ENCODE peak calls at places on chromosome 14, in seven cellular contexts. Z is DMS153; A is activated CD4-positive, alpha-beta T cell treated with anti-CD3 and anti-CD28 coated beads, Interleukin-2, amount 50 U/mL, for 48 hours; H is NCI-H1092 treated with DMSO at 0.1 percent for 48 hours; Y is upper lobe of right lung; D is MV-4-11; K is MG63. N is an unnamed sample.

GRCh38 chr14:102262894-102263462 is 42.0 kb downstream of the MOK start:
- DNase-seq in Z (peak; percentile 26), A (no peak), H (no peak), Y (no peak), D (no peak), K (no peak), N (peak; percentile 85)

GRCh38 chr14:61700104-61700886 is 5.0 kb downstream of the HIF1A start:
- DNase-seq in Z (no peak), A (no peak), H (no peak), Y (no peak), D (no peak), K (no peak), N (peak; percentile 28)

GRCh38 chr14:89845346-89845745 is 109.2 kb downstream of the EFCAB11 start:
- DNase-seq in Z (no peak), A (no peak), H (no peak), Y (no peak), D (no peak), K (no peak), N (no peak)

GRCh38 chr14:52355016-52355430 is 40.9 kb downstream of the PTGER2 start:
- DNase-seq in Z (no peak), A (no peak), H (no peak), Y (no peak), D (peak; percentile 76), K (peak; percentile 51), N (peak; percentile 28)

GRCh38 chr14:68042591-68043210 is 223.1 kb downstream of the RAD51B start:
- DNase-seq in Z (no peak), A (no peak), H (peak; percentile 24), Y (no peak), D (no peak), K (peak; percentile 29), N (peak; percentile 77)

GRCh38 chr14:67263499-67264149 is 22.4 kb downstream of the PALS1 start:
- DNase-seq in Z (no peak), A (no peak), H (no peak), Y (no peak), D (no peak), K (no peak), N (peak; percentile 72)

GRCh38 chr14:100577986-100578431 is 9.2 kb downstream of the BEGAIN start:
- DNase-seq in Z (no peak), A (no peak), H (no peak), Y (peak; percentile 29), D (no peak), K (no peak), N (no peak)

GRCh38 chr14:35438910-35439713 is 34.6 kb upstream of the NFKBIA start:
- DNase-seq in Z (no peak), A (no peak), H (peak; percentile 20), Y (no peak), D (no peak), K (no peak), N (peak; percentile 12)

GRCh38 chr14:99737451-99737951 is 53.4 kb downstream of the CYP46A1 start:
- DNase-seq in Z (no peak), A (no peak), H (no peak), Y (peak; percentile 85), D (no peak), K (no peak), N (peak; percentile 53)

GRCh38 chr14:66496188-66496807 is 10.1 kb downstream of the CCDC196 start:
- DNase-seq in Z (no peak), A (no peak), H (no peak), Y (no peak), D (no peak), K (no peak), N (no peak)

GRCh38 chr14:52835122-52835903 is 43.9 kb upstream of the GNPNAT1 start:
- DNase-seq in Z (peak; percentile 74), A (no peak), H (peak; percentile 33), Y (no peak), D (peak; percentile 51), K (peak; percentile 70), N (peak; percentile 44)